ENCODE peak calls at places on chromosomes 12 and 14, in six cellular contexts. One of them, this sample, is unnamed.

GRCh38 chr12:25155031-25155576 is 39.9 kb downstream of the DNAI7 start:
- DNase-seq in stimulated activated CD4-positive, alpha-beta T cell treated with anti-CD3 and anti-CD28 coated beads, Interleukin-12 subunit alpha, Interleukin-12 subunit beta, amount 100 ng/mL, for 24 hours: no peak
- DNase-seq in left ventricle myocardium superior: no peak
- DNase-seq in Right ventricle myocardium inferior: no peak
- DNase-seq in stimulated activated effector memory CD8-positive, alpha-beta T cell treated with anti-CD3 and anti-CD28 coated beads, Interleukin-12 subunit alpha, Interleukin-12 subunit beta, amount 100 ng/mL, for 72 hours: no peak
- DNase-seq in nephron progenitor cell: no peak
- DNase-seq in this sample: no peak

GRCh38 chr14:71333705-71334104 is 426.4 kb downstream of the PCNX1 start:
- DNase-seq in left ventricle myocardium superior: no peak
- DNase-seq in stimulated activated CD4-positive, alpha-beta T cell treated with anti-CD3 and anti-CD28 coated beads, Interleukin-12 subunit alpha, Interleukin-12 subunit beta, amount 100 ng/mL, for 24 hours: no peak
- DNase-seq in nephron progenitor cell: no peak
- DNase-seq in Right ventricle myocardium inferior: no peak
- DNase-seq in stimulated activated effector memory CD8-positive, alpha-beta T cell treated with anti-CD3 and anti-CD28 coated beads, Interleukin-12 subunit alpha, Interleukin-12 subunit beta, amount 100 ng/mL, for 72 hours: peak
- DNase-seq in this sample: no peak

GRCh38 chr12:28626504-28626903 is 436.2 kb downstream of the CCDC91 start:
- DNase-seq in stimulated activated effector memory CD8-positive, alpha-beta T cell treated with anti-CD3 and anti-CD28 coated beads, Interleukin-12 subunit alpha, Interleukin-12 subunit beta, amount 100 ng/mL, for 72 hours: no peak
- DNase-seq in nephron progenitor cell: no peak
- DNase-seq in stimulated activated CD4-positive, alpha-beta T cell treated with anti-CD3 and anti-CD28 coated beads, Interleukin-12 subunit alpha, Interleukin-12 subunit beta, amount 100 ng/mL, for 24 hours: no peak
- DNase-seq in Right ventricle myocardium inferior: no peak
- DNase-seq in left ventricle myocardium superior: no peak
- DNase-seq in this sample: no peak

GRCh38 chr12:116673713-116674112 is 64.2 kb downstream of the SPRING1 start:
- DNase-seq in nephron progenitor cell: no peak
- DNase-seq in left ventricle myocardium superior: no peak
- DNase-seq in stimulated activated CD4-positive, alpha-beta T cell treated with anti-CD3 and anti-CD28 coated beads, Interleukin-12 subunit alpha, Interleukin-12 subunit beta, amount 100 ng/mL, for 24 hours: no peak
- DNase-seq in stimulated activated effector memory CD8-positive, alpha-beta T cell treated with anti-CD3 and anti-CD28 coated beads, Interleukin-12 subunit alpha, Interleukin-12 subunit beta, amount 100 ng/mL, for 72 hours: no peak
- DNase-seq in Right ventricle myocardium inferior: no peak
- DNase-seq in this sample: no peak

GRCh38 chr14:37844614-37845013 is 249.2 kb downstream of the TTC6 start:
- DNase-seq in left ventricle myocardium superior: no peak
- DNase-seq in nephron progenitor cell: no peak
- DNase-seq in stimulated activated CD4-positive, alpha-beta T cell treated with anti-CD3 and anti-CD28 coated beads, Interleukin-12 subunit alpha, Interleukin-12 subunit beta, amount 100 ng/mL, for 24 hours: no peak
- DNase-seq in Right ventricle myocardium inferior: no peak
- DNase-seq in stimulated activated effector memory CD8-positive, alpha-beta T cell treated with anti-CD3 and anti-CD28 coated beads, Interleukin-12 subunit alpha, Interleukin-12 subunit beta, amount 100 ng/mL, for 72 hours: no peak
- DNase-seq in this sample: no peak

GRCh38 chr14:104681689-104682074 is 7.7 kb upstream of the INF2 start:
- DNase-seq in Right ventricle myocardium inferior: peak
- DNase-seq in stimulated activated effector memory CD8-positive, alpha-beta T cell treated with anti-CD3 and anti-CD28 coated beads, Interleukin-12 subunit alpha, Interleukin-12 subunit beta, amount 100 ng/mL, for 72 hours: no peak
- DNase-seq in left ventricle myocardium superior: peak
- DNase-seq in stimulated activated CD4-positive, alpha-beta T cell treated with anti-CD3 and anti-CD28 coated beads, Interleukin-12 subunit alpha, Interleukin-12 subunit beta, amount 100 ng/mL, for 24 hours: no peak
- DNase-seq in nephron progenitor cell: peak
- DNase-seq in this sample: no peak

GRCh38 chr14:64614992-64615391 is 65.2 kb downstream of the PPP1R36 start:
- DNase-seq in stimulated activated CD4-positive, alpha-beta T cell treated with anti-CD3 and anti-CD28 coated beads, Interleukin-12 subunit alpha, Interleukin-12 subunit beta, amount 100 ng/mL, for 24 hours: no peak
- DNase-seq in nephron progenitor cell: no peak
- DNase-seq in left ventricle myocardium superior: no peak
- DNase-seq in Right ventricle myocardium inferior: no peak
- DNase-seq in stimulated activated effector memory CD8-positive, alpha-beta T cell treated with anti-CD3 and anti-CD28 coated beads, Interleukin-12 subunit alpha, Interleukin-12 subunit beta, amount 100 ng/mL, for 72 hours: no peak
- DNase-seq in this sample: no peak

GRCh38 chr14:80634106-80634758 is 307.3 kb downstream of the CEP128 start:
- DNase-seq in Right ventricle myocardium inferior: no peak
- DNase-seq in stimulated activated CD4-positive, alpha-beta T cell treated with anti-CD3 and anti-CD28 coated beads, Interleukin-12 subunit alpha, Interleukin-12 subunit beta, amount 100 ng/mL, for 24 hours: no peak
- DNase-seq in left ventricle myocardium superior: no peak
- DNase-seq in nephron progenitor cell: no peak
- DNase-seq in stimulated activated effector memory CD8-positive, alpha-beta T cell treated with anti-CD3 and anti-CD28 coated beads, Interleukin-12 subunit alpha, Interleukin-12 subunit beta, amount 100 ng/mL, for 72 hours: no peak
- DNase-seq in this sample: no peak

GRCh38 chr14:65252471-65253255 is 150.3 kb upstream of the MAX start:
- DNase-seq in nephron progenitor cell: no peak
- DNase-seq in left ventricle myocardium superior: no peak
- DNase-seq in stimulated activated effector memory CD8-positive, alpha-beta T cell treated with anti-CD3 and anti-CD28 coated beads, Interleukin-12 subunit alpha, Interleukin-12 subunit beta, amount 100 ng/mL, for 72 hours: no peak
- DNase-seq in Right ventricle myocardium inferior: no peak
- DNase-seq in stimulated activated CD4-positive, alpha-beta T cell treated with anti-CD3 and anti-CD28 coated beads, Interleukin-12 subunit alpha, Interleukin-12 subunit beta, amount 100 ng/mL, for 24 hours: no peak
- DNase-seq in this sample: no peak

GRCh38 chr14:90739318-90740077 is 76.7 kb downstream of the TTC7B start:
- DNase-seq in stimulated activated effector memory CD8-positive, alpha-beta T cell treated with anti-CD3 and anti-CD28 coated beads, Interleukin-12 subunit alpha, Interleukin-12 subunit beta, amount 100 ng/mL, for 72 hours: no peak
- DNase-seq in left ventricle myocardium superior: no peak
- DNase-seq in stimulated activated CD4-positive, alpha-beta T cell treated with anti-CD3 and anti-CD28 coated beads, Interleukin-12 subunit alpha, Interleukin-12 subunit beta, amount 100 ng/mL, for 24 hours: no peak
- DNase-seq in Right ventricle myocardium inferior: no peak
- DNase-seq in nephron progenitor cell: no peak
- DNase-seq in this sample: no peak

GRCh38 chr12:75660107-75660530 is 148.7 kb upstream of the KRR1 start:
- DNase-seq in nephron progenitor cell: no peak
- DNase-seq in Right ventricle myocardium inferior: no peak
- DNase-seq in left ventricle myocardium superior: no peak
- DNase-seq in stimulated activated CD4-positive, alpha-beta T cell treated with anti-CD3 and anti-CD28 coated beads, Interleukin-12 subunit alpha, Interleukin-12 subunit beta, amount 100 ng/mL, for 24 hours: no peak
- DNase-seq in stimulated activated effector memory CD8-positive, alpha-beta T cell treated with anti-CD3 and anti-CD28 coated beads, Interleukin-12 subunit alpha, Interleukin-12 subunit beta, amount 100 ng/mL, for 72 hours: no peak
- DNase-seq in this sample: no peak

GRCh38 chr14:74018029-74018703 is 922 bp downstream of the ENTPD5 start:
- DNase-seq in Right ventricle myocardium inferior: no peak
- DNase-seq in stimulated activated effector memory CD8-positive, alpha-beta T cell treated with anti-CD3 and anti-CD28 coated beads, Interleukin-12 subunit alpha, Interleukin-12 subunit beta, amount 100 ng/mL, for 72 hours: no peak
- DNase-seq in stimulated activated CD4-positive, alpha-beta T cell treated with anti-CD3 and anti-CD28 coated beads, Interleukin-12 subunit alpha, Interleukin-12 subunit beta, amount 100 ng/mL, for 24 hours: no peak
- DNase-seq in nephron progenitor cell: no peak
- DNase-seq in left ventricle myocardium superior: no peak
- DNase-seq in this sample: no peak